ENCODE peak calls at places on chromosomes 4 and X, in four cellular contexts. Z, E, V and Y are unnamed samples.

GRCh38 chr4:26080876-26081628 is 167.0 kb downstream of the SMIM20 start:
- DNase-seq in Z (no peak), E (no peak), V (no peak), Y (no peak)

GRCh38 chrX:53080628-53081580 is 1.3 kb upstream of the TSPYL2 start:
- DNase-seq in Z (no peak), E (no peak), V (peak), Y (no peak)

GRCh38 chrX:153640045-153640686 is 6.8 kb upstream of the DUSP9 start:
- DNase-seq in Z (no peak), E (peak), V (no peak), Y (no peak)

GRCh38 chr4:170090667-170091052 is 904 bp upstream of the AADAT start:
- DNase-seq in Z (no peak), E (no peak), V (no peak), Y (no peak)

GRCh38 chrX:109638158-109638557 is 13.2 kb upstream of the KCNE5 start:
- DNase-seq in Z (no peak), E (no peak), V (no peak), Y (no peak)

GRCh38 chr4:70945452-70946055 is 43.4 kb downstream of the MOB1B start:
- DNase-seq in Z (no peak), E (no peak), V (no peak), Y (no peak)

GRCh38 chrX:54931107-54931506 is 10.5 kb downstream of the TRO start:
- DNase-seq in Z (no peak), E (no peak), V (no peak), Y (no peak)

GRCh38 chr4:2798399-2799301 is 5.8 kb downstream of the SH3BP2 start:
- DNase-seq in Z (peak), E (peak), V (peak), Y (peak)

GRCh38 chrX:73849054-73849453 is 286.1 kb downstream of the CHIC1 start:
- DNase-seq in Z (no peak), E (no peak), V (no peak), Y (no peak)

GRCh38 chrX:139834879-139835278 is 98.0 kb downstream of the ATP11C start:
- DNase-seq in Z (no peak), E (no peak), V (no peak), Y (no peak)

GRCh38 chr4:20074450-20074849 is 177.3 kb upstream of the SLIT2 start:
- DNase-seq in Z (no peak), E (no peak), V (no peak), Y (no peak)

GRCh38 chrX:1524874-1525582 is 12.0 kb downstream of the P2RY8 start:
- DNase-seq in Z (no peak), E (peak), V (no peak), Y (no peak)

GRCh38 chrX:118839334-118839958 is 15.8 kb downstream of the ZCCHC12 start:
- DNase-seq in Z (peak), E (peak), V (peak), Y (peak)

GRCh38 chr4:132383571-132384199 is 765.4 kb upstream of the PCDH10 start:
- DNase-seq in Z (no peak), E (no peak), V (no peak), Y (no peak)

GRCh38 chrX:112669834-112670233 is 9.9 kb downstream of the LHFPL1 start:
- DNase-seq in Z (no peak), E (no peak), V (no peak), Y (no peak)

GRCh38 chr4:183185018-183185417 is 86.0 kb downstream of the WWC2 start:
- DNase-seq in Z (no peak), E (no peak), V (no peak), Y (no peak)

GRCh38 chrX:3252744-3253143 is 93.7 kb downstream of the MXRA5 start:
- DNase-seq in Z (no peak), E (no peak), V (no peak), Y (no peak)

GRCh38 chr4:82201805-82202636 is 171.8 kb downstream of the HNRNPD start:
- DNase-seq in Z (no peak), E (no peak), V (peak), Y (peak)

GRCh38 chr4:40749717-40750460 is at the start of gene NSUN7:
- DNase-seq in Z (peak), E (no peak), V (peak), Y (peak)

GRCh38 chrX:68433155-68433980 is at the start of gene OPHN1:
- DNase-seq in Z (peak), E (peak), V (peak), Y (peak)

GRCh38 chr4:134708616-134709015 is 507.0 kb upstream of the PABPC4L start:
- DNase-seq in Z (no peak), E (no peak), V (no peak), Y (no peak)

GRCh38 chr4:8904666-8905065 is 33.0 kb upstream of the HMX1 start:
- DNase-seq in Z (peak), E (peak), V (peak), Y (no peak)

GRCh38 chrX:45602151-45602550 is 401.5 kb upstream of the DIPK2B start:
- DNase-seq in Z (no peak), E (no peak), V (no peak), Y (no peak)

GRCh38 chrX:71923516-71923915 is 12.9 kb downstream of the NHSL2 start:
- DNase-seq in Z (no peak), E (no peak), V (no peak), Y (no peak)

GRCh38 chr4:139672215-139672614 is 6.6 kb downstream of the MGST2 start:
- DNase-seq in Z (no peak), E (no peak), V (no peak), Y (no peak)

GRCh38 chr4:128812360-128812958 is 3.0 kb downstream of the JADE1 start:
- DNase-seq in Z (no peak), E (peak), V (no peak), Y (peak)

GRCh38 chrX:23981711-23982110 is 45.3 kb downstream of the KLHL15 start:
- DNase-seq in Z (no peak), E (no peak), V (no peak), Y (no peak)

GRCh38 chrX:37995428-37995827 is 10.9 kb upstream of the SYTL5 start:
- DNase-seq in Z (no peak), E (no peak), V (no peak), Y (no peak)

GRCh38 chr4:69860007-69860406 is at the start of gene SULT1E1:
- DNase-seq in Z (no peak), E (no peak), V (no peak), Y (no peak)

GRCh38 chrX:82087699-82088098 is 885.8 kb downstream of the SH3BGRL start:
- DNase-seq in Z (no peak), E (no peak), V (no peak), Y (peak)

GRCh38 chr4:183404016-183404415 is 40.4 kb upstream of the CDKN2AIP start:
- DNase-seq in Z (no peak), E (no peak), V (peak), Y (no peak)